ENCODE peak calls at places on chromosomes 3 and 15, in five cellular contexts. Y is type B pancreatic cell; H is NCI-H1105 treated with DMSO at 0.1 percent for 48 hours; O is NCI-H460; F is stimulated activated CD4-positive, alpha-beta T cell treated with anti-CD3 and anti-CD28 coated beads, TNF-alpha, amount 100 ng/mL, for 1 hour. D is an unnamed sample.

GRCh38 chr15:101534376-101534970 is 45.0 kb upstream of the PCSK6 start:
- DNase-seq in Y (no peak), H (no peak), O (no peak), F (no peak), D (no peak)

GRCh38 chr3:160564949-160565441 is 376 bp downstream of the KPNA4 start:
- DNase-seq in Y (peak; percentile 83), H (peak; percentile 63), O (peak; percentile 33), F (no peak), D (peak; percentile 63)

GRCh38 chr3:14452676-14453367 is 50.4 kb downstream of the SLC6A6 start:
- DNase-seq in Y (no peak), H (peak; percentile 62), O (no peak), F (no peak), D (no peak)

GRCh38 chr3:50862221-50862620 is 187.5 kb downstream of the DOCK3 start:
- DNase-seq in Y (no peak), H (no peak), O (no peak), F (no peak), D (no peak)

GRCh38 chr3:43909149-43909548 is 218.4 kb downstream of the ABHD5 start:
- DNase-seq in Y (no peak), H (no peak), O (no peak), F (no peak), D (no peak)

GRCh38 chr15:58980351-58980939 is 7.0 kb upstream of the RNF111 start:
- DNase-seq in Y (no peak), H (peak; percentile 71), O (peak; percentile 27), F (no peak), D (peak; percentile 60)

GRCh38 chr3:177820683-177821316 is 623.5 kb upstream of the TBL1XR1 start:
- DNase-seq in Y (no peak), H (no peak), O (no peak), F (no peak), D (no peak)

GRCh38 chr3:173217127-173217526 is 76.1 kb upstream of the SPATA16 start:
- DNase-seq in Y (no peak), H (no peak), O (no peak), F (no peak), D (no peak)

GRCh38 chr3:136802481-136802996 is 16.4 kb upstream of the SLC35G2 start:
- DNase-seq in Y (no peak), H (peak; percentile 78), O (peak; percentile 23), F (no peak), D (no peak)

GRCh38 chr3:11591401-11592266 is 52.1 kb downstream of the VGLL4 start:
- DNase-seq in Y (no peak), H (no peak), O (no peak), F (no peak), D (no peak)

GRCh38 chr15:100256985-100257650 is 84.7 kb downstream of the ADAMTS17 start:
- DNase-seq in Y (peak; percentile 56), H (no peak), O (no peak), F (no peak), D (no peak)

GRCh38 chr15:33204087-33204486 is 9.6 kb upstream of the FMN1 start:
- DNase-seq in Y (no peak), H (no peak), O (no peak), F (no peak), D (no peak)

GRCh38 chr3:74465652-74466415 is 148.6 kb downstream of the CNTN3 start:
- DNase-seq in Y (no peak), H (no peak), O (no peak), F (no peak), D (no peak)

GRCh38 chr3:116614795-116615362 is 94.7 kb upstream of the TUSC7 start:
- DNase-seq in Y (no peak), H (peak; percentile 15), O (no peak), F (no peak), D (peak; percentile 38)

GRCh38 chr3:112372396-112372795 is 39.4 kb downstream of the CD200 start:
- DNase-seq in Y (no peak), H (no peak), O (no peak), F (no peak), D (no peak)

GRCh38 chr15:45773149-45773548 is 138.3 kb downstream of the SQOR start:
- DNase-seq in Y (no peak), H (no peak), O (no peak), F (no peak), D (no peak)

GRCh38 chr3:124246949-124247348 is 255.0 kb upstream of the ROPN1 start:
- DNase-seq in Y (no peak), H (peak; percentile 72), O (no peak), F (no peak), D (peak; percentile 46)

GRCh38 chr3:178385280-178385952 is 150.8 kb upstream of the KCNMB2 start:
- DNase-seq in Y (no peak), H (peak; percentile 73), O (peak; percentile 29), F (no peak), D (peak; percentile 34)

GRCh38 chr3:152835311-152836102 is 576 bp downstream of the P2RY1 start:
- DNase-seq in Y (peak; percentile 79), H (peak; percentile 67), O (peak; percentile 18), F (no peak), D (peak; percentile 71)

GRCh38 chr15:80970018-80970657 is 19.5 kb downstream of the MESD start:
- DNase-seq in Y (no peak), H (peak; percentile 37), O (peak; percentile 53), F (peak; percentile 27), D (peak; percentile 67)

GRCh38 chr3:168512802-168513201 is 417.1 kb upstream of the GOLIM4 start:
- DNase-seq in Y (no peak), H (no peak), O (no peak), F (no peak), D (no peak)

GRCh38 chr3:153029350-153029749 is 132.7 kb upstream of the RAP2B start:
- DNase-seq in Y (no peak), H (peak; percentile 29), O (no peak), F (no peak), D (no peak)

GRCh38 chr3:126419151-126419703 is 24.5 kb downstream of the CFAP100 start:
- DNase-seq in Y (peak; percentile 43), H (no peak), O (no peak), F (no peak), D (no peak)

GRCh38 chr15:88610756-88611231 is 10.3 kb upstream of the AEN start:
- DNase-seq in Y (no peak), H (peak; percentile 14), O (no peak), F (no peak), D (no peak)

GRCh38 chr3:135097276-135097946 is 302.4 kb downstream of the EPHB1 start:
- DNase-seq in Y (no peak), H (peak; percentile 54), O (no peak), F (no peak), D (no peak)